ENCODE peak calls at places on chromosomes 1 and 21, in five cellular contexts. C, T, L, Q and U are unnamed samples.

GRCh38 chr1:196002906-196003305 is 605.3 kb downstream of the KCNT2 start:
- DNase-seq in Q (no peak), L (no peak), C (no peak), T (no peak), U (no peak)

GRCh38 chr1:226548281-226549093 is at the start of gene STUM:
- DNase-seq in Q (no peak), C (peak), T (no peak), L (no peak), U (peak)

GRCh38 chr1:223129229-223129851 is 13.7 kb downstream of the TLR5 start:
- DNase-seq in T (peak), L (no peak), C (peak), Q (peak), U (peak)

GRCh38 chr1:230062521-230062920 is 4.5 kb upstream of the GALNT2 start:
- DNase-seq in C (no peak), L (no peak), T (no peak), Q (no peak), U (no peak)

GRCh38 chr1:116820362-116820761 is 66.1 kb downstream of the CD2 start:
- DNase-seq in Q (no peak), C (no peak), T (no peak), L (no peak), U (peak)

GRCh38 chr1:18882511-18882910 is 19.8 kb downstream of the ALDH4A1 start:
- DNase-seq in Q (no peak), C (no peak), L (no peak), T (no peak), U (peak)

GRCh38 chr1:85984677-85985076 is 171.9 kb downstream of the COL24A1 start:
- DNase-seq in T (no peak), C (no peak), Q (no peak), L (no peak), U (no peak)

GRCh38 chr1:94282143-94282711 is 44.8 kb upstream of the ARHGAP29 start:
- DNase-seq in Q (peak), L (no peak), T (no peak), C (no peak), U (no peak)

GRCh38 chr1:227941509-227942020 is 6.2 kb downstream of the WNT9A start:
- DNase-seq in T (no peak), L (no peak), C (no peak), Q (no peak), U (no peak)

GRCh38 chr1:172960454-172961208 is 90.1 kb downstream of the TNFSF18 start:
- DNase-seq in Q (no peak), T (no peak), C (no peak), L (no peak), U (peak)

GRCh38 chr1:181023265-181024057 is 791 bp upstream of the STX6 start:
- DNase-seq in C (no peak), T (no peak), Q (no peak), L (no peak), U (no peak)

GRCh38 chr21:29194847-29195246 is 64.4 kb downstream of the MAP3K7CL start:
- DNase-seq in Q (peak), C (no peak), T (no peak), L (no peak), U (peak)

GRCh38 chr1:196205882-196206281 is 402.4 kb downstream of the KCNT2 start:
- DNase-seq in C (no peak), L (no peak), Q (no peak), T (no peak), U (no peak)

GRCh38 chr1:186183219-186183618 is 191.8 kb downstream of the TPR start:
- DNase-seq in L (no peak), C (no peak), T (no peak), Q (no peak), U (peak)

GRCh38 chr1:165124772-165125171 is 231.7 kb downstream of the LMX1A start:
- DNase-seq in C (no peak), T (no peak), L (no peak), Q (no peak), U (no peak)

GRCh38 chr1:242827538-242827937 is 303.0 kb upstream of the PLD5 start:
- DNase-seq in Q (no peak), L (no peak), T (no peak), C (peak), U (no peak)

GRCh38 chr1:155307247-155307740 is 1.4 kb upstream of the FDPS start:
- DNase-seq in T (no peak), L (no peak), Q (peak), C (no peak), U (peak)

GRCh38 chr21:45618846-45619485 is 24.6 kb upstream of the PCBP3 start:
- DNase-seq in T (no peak), L (no peak), C (peak), Q (no peak), U (no peak)

GRCh38 chr1:234617135-234617985 is 7.4 kb upstream of the IRF2BP2 start:
- DNase-seq in L (no peak), T (no peak), Q (no peak), C (no peak), U (no peak)

GRCh38 chr1:115495603-115496002 is 146.2 kb upstream of the VANGL1 start:
- DNase-seq in C (no peak), T (no peak), L (no peak), Q (no peak), U (peak)

GRCh38 chr1:219239518-219239917 is 65.8 kb downstream of the LYPLAL1 start:
- DNase-seq in T (no peak), L (no peak), C (no peak), Q (no peak), U (no peak)

GRCh38 chr1:161499099-161500078 is 5.9 kb upstream of the FCGR2A start:
- DNase-seq in L (peak), Q (no peak), T (no peak), C (no peak), U (no peak)

GRCh38 chr1:29543586-29543985 is 307.3 kb downstream of the PTPRU start:
- DNase-seq in L (no peak), C (no peak), T (no peak), Q (no peak), U (no peak)

GRCh38 chr1:204093421-204093717 is 20.5 kb downstream of the SOX13 start:
- DNase-seq in C (peak), Q (peak), T (no peak), L (no peak), U (no peak)

GRCh38 chr21:20997633-20998455 is at the start of gene NCAM2:
- DNase-seq in Q (peak), C (peak), L (no peak), T (no peak), U (peak)

GRCh38 chr1:145999321-146000024 is 3.1 kb upstream of the TXNIP start:
- DNase-seq in Q (no peak), T (no peak), L (no peak), C (no peak), U (no peak)

GRCh38 chr1:21818661-21819060 is 6.6 kb downstream of the LDLRAD2 start:
- DNase-seq in T (peak), L (no peak), C (peak), Q (peak), U (no peak)

GRCh38 chr1:107896946-107897345 is 68.0 kb downstream of the VAV3 start:
- DNase-seq in Q (no peak), L (no peak), C (no peak), T (no peak), U (no peak)

GRCh38 chr1:203631946-203632345 is 5.3 kb downstream of the ATP2B4 start:
- DNase-seq in Q (no peak), C (no peak), T (no peak), L (no peak), U (no peak)

GRCh38 chr1:109242387-109242786 is 7.0 kb upstream of the CELSR2 start:
- DNase-seq in Q (no peak), T (no peak), L (no peak), C (no peak), U (no peak)

GRCh38 chr1:22313321-22313720 is 138.3 kb upstream of the ZBTB40 start:
- DNase-seq in L (no peak), T (no peak), Q (no peak), C (no peak), U (no peak)

GRCh38 chr1:230632273-230632873 is 9.9 kb upstream of the COG2 start:
- DNase-seq in L (no peak), T (peak), C (peak), Q (peak), U (peak)

DNA sequence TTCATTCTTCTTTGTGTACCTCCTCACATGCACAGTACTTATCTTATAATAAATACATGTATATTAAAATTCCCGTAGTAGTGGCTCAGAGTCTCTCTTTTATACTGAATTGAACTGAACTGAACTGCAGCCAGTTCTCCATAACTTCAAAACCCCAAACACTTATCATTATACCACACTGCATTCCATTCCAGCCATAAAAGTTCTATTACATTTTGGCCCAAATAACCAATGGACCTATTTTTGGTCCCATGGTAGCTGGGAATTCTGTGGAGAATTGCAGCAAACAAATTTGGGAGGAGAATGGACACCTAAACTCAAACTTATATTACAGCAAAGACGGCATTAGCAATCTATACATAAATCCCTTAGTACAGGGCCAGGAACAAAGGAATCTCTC is 86.6 kb upstream of the C1orf87 start:
- DNase-seq in C (no peak), L (no peak), T (no peak), Q (no peak), U (no peak)
- TF ChIP-seq RFX5 in C (no peak), L (no peak), T (no peak), Q (no peak), U (no peak)

GRCh38 chr1:156727914-156728598 is at the start of gene METTL25B:
- DNase-seq in L (no peak), T (peak), Q (peak), C (peak), U (peak)
- TF ChIP-seq RFX5 in L (no peak), T (no peak), Q (no peak), C (no peak), U (no peak)

GRCh38 chr1:84300991-84301758 is at the start of gene SAMD13:
- DNase-seq in Q (no peak), T (peak), C (peak), L (peak), U (peak)
- TF ChIP-seq RFX5 in Q (no peak), T (no peak), C (no peak), L (no peak), U (no peak)

GRCh38 chr1:200975458-200975857 is 48.1 kb downstream of the KIF21B start:
- DNase-seq in T (no peak), L (no peak), Q (no peak), C (no peak), U (no peak)
- TF ChIP-seq RFX5 in T (no peak), L (no peak), Q (no peak), C (no peak), U (no peak)

GRCh38 chr1:96466842-96467241 is 254.7 kb upstream of the PTBP2 start:
- DNase-seq in L (no peak), T (no peak), C (no peak), Q (no peak), U (no peak)

GRCh38 chr1:96474985-96475743 is 246.4 kb upstream of the PTBP2 start:
- DNase-seq in T (no peak), C (no peak), L (no peak), Q (no peak), U (no peak)

GRCh38 chr1:96473791-96474452 is 247.7 kb upstream of the PTBP2 start:
- DNase-seq in C (no peak), L (no peak), Q (no peak), T (no peak), U (peak)

GRCh38 chr1:96475882-96476281 is 245.7 kb upstream of the PTBP2 start:
- DNase-seq in Q (no peak), T (no peak), L (no peak), C (no peak), U (no peak)

GRCh38 chr1:96472471-96472870 is 249.1 kb upstream of the PTBP2 start:
- DNase-seq in Q (no peak), T (no peak), C (no peak), L (no peak), U (peak)
- TF ChIP-seq RFX5 in Q (no peak), T (no peak), C (no peak), L (no peak), U (no peak)

DNA sequence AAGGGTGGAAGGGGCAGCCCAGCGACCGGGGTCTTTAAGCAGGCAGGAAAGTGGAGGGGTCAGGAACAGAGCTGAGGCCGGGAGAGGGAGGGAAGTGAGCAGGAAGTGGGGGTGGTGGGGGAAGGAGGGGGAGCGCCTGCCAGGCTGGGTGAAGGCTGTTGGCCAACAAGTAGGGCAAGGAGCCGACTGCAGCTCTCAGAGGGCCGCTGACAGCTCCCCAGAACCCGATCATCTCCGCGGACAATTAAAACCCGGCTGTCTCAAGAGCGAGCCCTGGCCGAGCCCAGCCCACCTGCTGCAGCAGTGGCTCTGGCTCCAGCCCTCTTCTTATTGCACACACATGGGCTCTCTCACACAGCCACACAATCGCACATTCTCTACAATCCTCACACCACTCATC is 51.6 kb downstream of the GRIK3 start:
- DNase-seq in C (no peak), T (no peak), L (no peak), Q (no peak), U (no peak)
- TF ChIP-seq RFX5 in C (no peak), T (no peak), L (no peak), Q (no peak), U (no peak)

GRCh38 chr1:2015383-2015735 is 3.8 kb upstream of the GABRD start:
- DNase-seq in T (no peak), L (no peak), Q (no peak), C (no peak), U (no peak)
- TF ChIP-seq RFX5 in T (no peak), L (no peak), Q (no peak), C (no peak), U (no peak)

DNA sequence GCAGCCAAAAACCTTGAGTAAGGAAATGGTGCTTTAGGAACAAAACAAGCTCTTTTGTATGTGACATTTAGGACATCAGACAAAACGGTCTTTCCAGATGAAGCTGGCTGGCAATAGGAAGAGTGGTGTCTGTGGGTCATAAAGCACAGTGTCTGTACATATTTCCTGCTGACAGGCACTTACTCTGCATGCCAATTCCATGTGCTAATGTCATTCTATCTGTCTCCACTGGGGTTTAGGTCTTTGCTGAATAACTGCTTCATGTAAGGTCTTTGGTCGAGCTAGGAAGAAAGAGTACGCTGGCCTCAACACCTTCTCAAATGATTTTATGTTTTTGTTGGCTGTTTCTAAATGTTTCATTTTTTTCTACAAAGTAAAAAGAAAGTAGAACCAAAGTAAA is 163.5 kb downstream of the BRINP2 start:
- DNase-seq in Q (no peak), L (no peak), C (peak), T (peak), U (no peak)
- TF ChIP-seq RFX5 in Q (no peak), L (no peak), C (no peak), T (no peak), U (no peak)